ENCODE peak calls at places on chromosomes 12 and 14, in nine cellular contexts. L is keratinocyte; C is tibial nerve; U is uterus; O is brain microvascular endothelial cell; Z is testis; Y is mesenchymal stem cell; H is breast epithelium; K is CD8-positive, alpha-beta T cell. G is an unnamed sample. For H3K36me3, the result is how much of the 10 kb centered on the place peaks cover.

GRCh38 chr12:12072064-12072760 is 1.5 kb downstream of the BCL2L14 start:
- DNase-seq in L (no peak), C (no peak), U (no peak), O (no peak), Z (no peak), Y (no peak), H (no peak), K (peak), G (no peak)

GRCh38 chr12:3987571-3987970 is 114.4 kb upstream of the PARP11 start:
- DNase-seq in L (no peak), C (no peak), U (no peak), O (no peak), Z (no peak), Y (no peak), H (no peak), K (no peak), G (no peak)

GRCh38 chr12:91211869-91212268 is 29.3 kb upstream of the DCN start:
- DNase-seq in L (no peak), C (no peak), U (no peak), O (no peak), Z (no peak), Y (no peak), H (no peak), K (no peak), G (no peak)

GRCh38 chr12:119807380-119807779 is 69.7 kb downstream of the CIT start:
- DNase-seq in L (no peak), C (no peak), U (no peak), O (no peak), Z (no peak), Y (no peak), H (no peak), K (no peak), G (no peak)

GRCh38 chr12:48003226-48004038 is 844 bp downstream of the COL2A1 start:
- DNase-seq in L (no peak), C (no peak), U (no peak), O (no peak), Z (no peak), Y (peak), H (no peak), K (no peak), G (no peak)

GRCh38 chr14:37623552-37623951 is 28.1 kb downstream of the TTC6 start:
- DNase-seq in L (peak), C (no peak), U (no peak), O (peak), Z (no peak), Y (peak), H (peak), K (no peak), G (no peak)

GRCh38 chr12:50933459-50934124 is 18.8 kb upstream of the HIGD1C start:
- DNase-seq in L (no peak), C (no peak), U (no peak), O (no peak), Z (no peak), Y (peak), H (no peak), K (no peak), G (no peak)

GRCh38 chr12:16726879-16727278 is 120.9 kb upstream of the LMO3 start:
- DNase-seq in L (no peak), C (peak), U (no peak), O (no peak), Z (peak), Y (no peak), H (no peak), K (no peak), G (no peak)

GRCh38 chr14:104264495-104265265 is 126.3 kb downstream of the KIF26A start:
- DNase-seq in L (no peak), C (no peak), U (no peak), O (no peak), Z (peak), Y (no peak), H (peak), K (no peak), G (no peak)

GRCh38 chr14:60085085-60085484 is 6.6 kb upstream of the PCNX4 start:
- DNase-seq in L (no peak), C (no peak), U (no peak), O (no peak), Z (no peak), Y (no peak), H (no peak), K (no peak), G (no peak)

GRCh38 chr12:63045020-63045860 is 105.8 kb downstream of the AVPR1A start:
- DNase-seq in L (no peak), C (no peak), U (no peak), O (peak), Z (no peak), Y (peak), H (no peak), K (no peak), G (no peak)

GRCh38 chr12:107118624-107119023 is 25.3 kb upstream of the CRY1 start:
- DNase-seq in L (no peak), C (no peak), U (no peak), O (no peak), Z (no peak), Y (no peak), H (no peak), K (no peak), G (no peak)

GRCh38 chr14:29339491-29339890 is 572.9 kb downstream of the FOXG1 start:
- DNase-seq in L (no peak), C (no peak), U (no peak), O (no peak), Z (no peak), Y (no peak), H (no peak), K (no peak), G (no peak)

GRCh38 chr14:50064993-50065392 is 51.4 kb downstream of the VCPKMT start:
- DNase-seq in L (no peak), C (peak), U (no peak), O (no peak), Z (peak), Y (peak), H (no peak), K (peak), G (no peak)

GRCh38 chr14:54758041-54758440 is 144.6 kb downstream of the GCH1 start:
- DNase-seq in L (no peak), C (no peak), U (no peak), O (no peak), Z (no peak), Y (no peak), H (no peak), K (no peak), G (no peak)

GRCh38 chr12:54723653-54724256 is 75.6 kb upstream of the DCD start:
- DNase-seq in L (no peak), C (no peak), U (no peak), O (peak), Z (no peak), Y (peak), H (no peak), K (peak), G (no peak)

GRCh38 chr12:6974180-6974579 is 3.5 kb downstream of the EMG1 start:
- DNase-seq in L (no peak), C (no peak), U (no peak), O (no peak), Z (no peak), Y (no peak), H (no peak), K (no peak), G (no peak)

GRCh38 chr12:104163631-104164030 is 25.6 kb upstream of the NFYB start:
- DNase-seq in L (no peak), C (no peak), U (no peak), O (no peak), Z (no peak), Y (peak), H (no peak), K (no peak), G (no peak)

GRCh38 chr12:119594399-119594730 is 791 bp downstream of the TMEM233 start:
- DNase-seq in L (no peak), C (no peak), U (no peak), O (no peak), Z (no peak), Y (no peak), H (no peak), K (no peak), G (no peak)

GRCh38 chr14:20530771-20531571 is 25.6 kb downstream of the RNASE10 start:
- DNase-seq in L (peak), C (peak), U (peak), O (peak), Z (peak), Y (peak), H (no peak), K (peak), G (peak)

GRCh38 chr12:102050660-102051430 is 10.9 kb downstream of the WASHC3 start:
- DNase-seq in L (no peak), C (no peak), U (no peak), O (no peak), Z (no peak), Y (no peak), H (no peak), K (no peak), G (no peak)

GRCh38 chr12:121719926-121720414 is 7.4 kb downstream of the TMEM120B start:
- DNase-seq in L (no peak), C (no peak), U (peak), O (peak), Z (no peak), Y (peak), H (no peak), K (no peak), G (peak)

GRCh38 chr12:25449007-25449406 is 104.1 kb downstream of the LMNTD1 start:
- DNase-seq in L (no peak), C (no peak), U (no peak), O (no peak), Z (no peak), Y (no peak), H (no peak), K (no peak), G (no peak)

GRCh38 chr12:131489718-131490117 is 221.2 kb upstream of the SFSWAP start:
- DNase-seq in L (no peak), C (no peak), U (no peak), O (no peak), Z (no peak), Y (no peak), H (no peak), K (no peak), G (no peak)

GRCh38 chr12:99911076-99911475 is 73.7 kb downstream of the ANKS1B start:
- DNase-seq in L (no peak), C (peak), U (peak), O (peak), Z (peak), Y (peak), H (no peak), K (no peak), G (no peak)

GRCh38 chr12:39795481-39795880 is 175.9 kb upstream of the ABCD2 start:
- DNase-seq in L (no peak), C (no peak), U (no peak), O (no peak), Z (no peak), Y (no peak), H (no peak), K (no peak), G (no peak)

GRCh38 chr14:50774542-50775267 is 56.3 kb downstream of the NIN start:
- DNase-seq in L (no peak), C (peak), U (peak), O (no peak), Z (no peak), Y (peak), H (no peak), K (no peak), G (no peak)

GRCh38 chr12:12999959-13000615 is at the start of gene HEBP1:
- DNase-seq in L (no peak), C (peak), U (peak), O (peak), Z (peak), Y (peak), H (peak), K (peak), G (peak)

GRCh38 chr12:124715121-124715990 is 147.9 kb upstream of the NCOR2 start:
- DNase-seq in L (no peak), C (no peak), U (no peak), O (no peak), Z (no peak), Y (no peak), H (no peak), K (no peak), G (no peak)

GRCh38 chr12:116520801-116521471 is 38.2 kb upstream of the MAP1LC3B2 start:
- DNase-seq in L (no peak), C (no peak), U (no peak), O (peak), Z (no peak), Y (peak), H (peak), K (no peak), G (no peak)

GRCh38 chr12:3172124-3173007 is 95.2 kb downstream of the TSPAN9 start:
- DNase-seq in L (no peak), C (no peak), U (no peak), O (no peak), Z (no peak), Y (no peak), H (no peak), K (no peak), G (no peak)

GRCh38 chr12:7439579-7440505 is 4.1 kb downstream of the CD163L1 start:
- DNase-seq in L (no peak), C (no peak), U (no peak), O (peak), Z (peak), Y (peak), H (no peak), K (peak), G (no peak)

GRCh38 chr12:63802012-63802608 is 22.4 kb downstream of the RXYLT1 start:
- DNase-seq in L (no peak), C (no peak), U (no peak), O (no peak), Z (no peak), Y (peak), H (no peak), K (no peak), G (no peak)

GRCh38 chr14:33693237-33693636 is 257.6 kb downstream of the EGLN3 start:
- DNase-seq in L (no peak), C (no peak), U (no peak), O (peak), Z (no peak), Y (peak), H (no peak), K (no peak), G (no peak)

GRCh38 chr14:65791551-65791981 is 379.0 kb downstream of the FUT8 start:
- DNase-seq in L (no peak), C (no peak), U (no peak), O (peak), Z (no peak), Y (no peak), H (no peak), K (no peak), G (no peak)

GRCh38 chr12:3142386-3142785 is 65.2 kb downstream of the TSPAN9 start:
- DNase-seq in L (no peak), C (no peak), U (no peak), O (no peak), Z (no peak), Y (no peak), H (no peak), K (no peak), G (peak)

GRCh38 chr12:9960613-9961012 is 10.6 kb upstream of the CLEC12A start:
- DNase-seq in L (no peak), C (no peak), U (no peak), O (no peak), Z (no peak), Y (no peak), H (no peak), K (no peak), G (no peak)

GRCh38 chr12:9961106-9961505 is 10.1 kb upstream of the CLEC12A start:
- DNase-seq in L (no peak), C (no peak), U (no peak), O (no peak), Z (no peak), Y (no peak), H (no peak), K (no peak), G (no peak)

GRCh38 chr12:9957834-9958233 is 13.4 kb upstream of the CLEC12A start:
- DNase-seq in L (no peak), C (no peak), U (no peak), O (no peak), Z (no peak), Y (no peak), H (no peak), K (no peak), G (no peak)

GRCh38 chr12:9961901-9962300 is 9.3 kb upstream of the CLEC12A start:
- DNase-seq in L (no peak), C (no peak), U (no peak), O (no peak), Z (no peak), Y (no peak), H (no peak), K (no peak), G (no peak)
- H3K4me3 ChIP-seq in L (no peak), C (no peak), U (no peak), O (no peak), Z (no peak), Y (no peak), H (no peak), K (no peak), G (no peak)

GRCh38 chr14:68342216-68342615 is 450.7 kb downstream of the ZFP36L1 start:
- DNase-seq in L (no peak), C (no peak), U (no peak), O (no peak), Z (no peak), Y (no peak), H (no peak), K (no peak), G (no peak)

GRCh38 chr14:68343534-68344093 is 449.3 kb downstream of the ZFP36L1 start:
- DNase-seq in L (no peak), C (no peak), U (no peak), O (no peak), Z (no peak), Y (no peak), H (no peak), K (no peak), G (no peak)

GRCh38 chr14:68345738-68346137 is 447.1 kb downstream of the ZFP36L1 start:
- DNase-seq in L (no peak), C (no peak), U (no peak), O (no peak), Z (no peak), Y (no peak), H (no peak), K (no peak), G (no peak)

GRCh38 chr14:68340262-68340661 is 452.6 kb downstream of the ZFP36L1 start:
- DNase-seq in L (no peak), C (no peak), U (no peak), O (no peak), Z (no peak), Y (no peak), H (no peak), K (no peak), G (no peak)

DNA sequence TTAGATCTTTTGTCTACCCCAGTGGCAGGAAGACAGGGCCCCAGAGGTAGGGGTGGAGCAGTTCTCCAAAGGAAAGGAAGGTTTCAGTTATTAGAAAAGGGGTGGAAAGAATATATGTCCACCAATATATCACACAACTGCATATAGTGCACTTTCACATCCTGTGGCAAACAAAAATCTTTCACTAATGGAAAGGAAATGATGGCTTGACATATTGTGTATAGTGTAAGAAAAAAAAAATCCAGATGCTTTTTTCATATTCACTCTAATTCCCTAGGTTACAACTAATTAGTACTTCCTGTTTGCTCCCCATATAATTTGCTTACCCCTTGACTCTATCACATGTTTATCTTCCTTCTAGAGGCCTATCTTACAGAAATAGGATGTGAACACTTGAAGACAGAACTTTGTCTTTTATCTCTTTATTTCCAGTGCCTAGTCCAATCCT is 451.1 kb downstream of the ZFP36L1 start:
- DNase-seq in L (no peak), C (no peak), U (no peak), O (no peak), Z (no peak), Y (no peak), H (no peak), K (no peak), G (no peak)
- H3K36me3 ChIP-seq in L (under half), C (under half), U (under half), O (under half), Z (under half), Y (under half), H (under half), K (under half), G (under half)

GRCh38 chr12:1948883-1949282 is 30.4 kb upstream of the CACNA2D4 start:
- DNase-seq in L (no peak), C (no peak), U (no peak), O (no peak), Z (no peak), Y (no peak), H (no peak), K (no peak), G (no peak)
- H3K27ac ChIP-seq in L (no peak), C (peak), U (peak), O (no peak), Z (no peak), Y (no peak), H (peak), K (no peak), G (peak)

DNA sequence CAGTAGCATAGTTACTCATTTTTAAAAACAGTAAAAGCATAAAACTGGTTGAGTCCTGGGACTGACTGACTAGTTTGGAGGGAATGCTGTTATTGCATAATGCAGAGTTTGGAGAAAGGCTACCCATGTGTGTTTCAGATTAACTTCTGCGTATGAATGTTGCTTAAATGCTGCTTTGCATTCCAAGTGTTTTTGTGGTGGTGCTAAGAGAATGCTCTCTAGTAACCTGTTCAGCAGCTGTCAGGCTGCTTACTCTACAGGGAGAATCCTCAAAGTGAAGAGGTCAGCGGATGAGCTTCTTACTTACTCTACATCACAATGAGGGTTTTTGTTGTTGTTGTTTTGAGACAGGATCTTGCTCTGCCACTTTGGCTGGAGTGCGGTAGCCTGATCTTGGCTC is 4.3 kb downstream of the DLST start:
- DNase-seq in L (no peak), C (peak), U (peak), O (peak), Z (no peak), Y (peak), H (no peak), K (no peak), G (no peak)
- H3K4me3 ChIP-seq in L (no peak), C (no peak), U (no peak), O (no peak), Z (no peak), Y (peak), H (no peak), K (no peak), G (no peak)

GRCh38 chr14:101055776-101056374 is 152.4 kb upstream of the RTL1 start:
- DNase-seq in L (no peak), C (no peak), U (no peak), O (no peak), Z (no peak), Y (no peak), H (no peak), K (no peak), G (no peak)

GRCh38 chr14:101057394-101057793 is 153.9 kb upstream of the RTL1 start:
- DNase-seq in L (no peak), C (no peak), U (no peak), O (no peak), Z (no peak), Y (no peak), H (no peak), K (no peak), G (no peak)

GRCh38 chr14:101054671-101055070 is 151.1 kb upstream of the RTL1 start:
- DNase-seq in L (no peak), C (no peak), U (no peak), O (no peak), Z (no peak), Y (no peak), H (no peak), K (no peak), G (no peak)

GRCh38 chr14:101055106-101055662 is 151.7 kb upstream of the RTL1 start:
- DNase-seq in L (no peak), C (no peak), U (no peak), O (no peak), Z (no peak), Y (no peak), H (no peak), K (no peak), G (no peak)

DNA sequence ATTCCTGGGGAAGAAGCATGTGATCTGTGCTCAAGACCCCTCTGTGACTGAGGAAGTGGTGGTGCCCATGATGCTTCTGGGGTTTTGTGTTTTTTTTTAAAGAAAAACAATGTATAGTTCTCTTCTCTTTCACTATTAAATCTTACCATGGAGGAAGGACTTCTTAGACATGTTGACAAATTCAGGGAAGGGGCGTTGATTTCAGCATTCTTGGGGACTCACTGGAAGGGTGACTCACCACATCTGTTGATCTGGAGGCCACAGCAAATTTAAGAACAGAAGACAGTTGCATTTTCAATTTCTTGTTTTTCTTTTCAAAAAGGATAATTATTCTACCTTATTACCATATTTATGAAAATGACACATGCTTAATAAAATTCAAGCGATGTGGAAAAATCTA is 152.9 kb upstream of the RTL1 start:
- DNase-seq in L (no peak), C (no peak), U (no peak), O (no peak), Z (no peak), Y (no peak), H (no peak), K (no peak), G (no peak)
- H3K36me3 ChIP-seq in L (under half), C (under half), U (under half), O (half or more), Z (under half), Y (under half), H (under half), K (under half), G (under half)

GRCh38 chr12:52735106-52735505 is 31.8 kb upstream of the KRT77 start:
- DNase-seq in L (no peak), C (no peak), U (no peak), O (no peak), Z (no peak), Y (no peak), H (no peak), K (no peak), G (no peak)
- H3K27ac ChIP-seq in L (no peak), C (no peak), U (no peak), O (no peak), Z (no peak), Y (no peak), H (no peak), K (no peak), G (no peak)

G was measured in WERI-Rb-1.